ENCODE peak calls at places on chromosomes 11 and 22, in nine cellular contexts. One of them, this sample, is unnamed.

GRCh38 chr11:17593466-17594245 is 46.6 kb downstream of the OTOG start:
- DNase-seq in AG04449: no peak
- DNase-seq in transverse colon: no peak
- DNase-seq in tibial artery: peak; percentile 7
- DNase-seq in AG09309: no peak
- DNase-seq in AG09319: no peak
- DNase-seq in nephron progenitor cell: no peak
- DNase-seq in activated B cell treated with CpG ODN at 0.5 μM for 24 hours: no peak
- DNase-seq in spleen: no peak
- DNase-seq in this sample: no peak

GRCh38 chr22:36397767-36398093 is 10.0 kb upstream of the MYH9 start:
- DNase-seq in AG04449: no peak
- DNase-seq in transverse colon: no peak
- DNase-seq in tibial artery: no peak
- DNase-seq in AG09309: no peak
- DNase-seq in AG09319: no peak
- DNase-seq in nephron progenitor cell: no peak
- DNase-seq in activated B cell treated with CpG ODN at 0.5 μM for 24 hours: no peak
- DNase-seq in spleen: no peak
- DNase-seq in this sample: no peak

GRCh38 chr11:123799438-123799837 is 6.7 kb downstream of the OR6M1 start:
- DNase-seq in AG04449: no peak
- DNase-seq in transverse colon: no peak
- DNase-seq in tibial artery: no peak
- DNase-seq in AG09309: no peak
- DNase-seq in AG09319: no peak
- DNase-seq in nephron progenitor cell: no peak
- DNase-seq in activated B cell treated with CpG ODN at 0.5 μM for 24 hours: no peak
- DNase-seq in spleen: no peak
- DNase-seq in this sample: no peak

GRCh38 chr22:22663861-22664800 is 19.7 kb downstream of the GGTLC2 start:
- DNase-seq in AG04449: no peak
- DNase-seq in transverse colon: no peak
- DNase-seq in tibial artery: no peak
- DNase-seq in AG09309: no peak
- DNase-seq in AG09319: no peak
- DNase-seq in nephron progenitor cell: no peak
- DNase-seq in activated B cell treated with CpG ODN at 0.5 μM for 24 hours: no peak
- DNase-seq in spleen: no peak
- DNase-seq in this sample: no peak

GRCh38 chr11:60970890-60971289 is 590 bp upstream of the CD6 start:
- DNase-seq in AG04449: no peak
- DNase-seq in transverse colon: no peak
- DNase-seq in tibial artery: no peak
- DNase-seq in AG09309: no peak
- DNase-seq in AG09319: no peak
- DNase-seq in nephron progenitor cell: no peak
- DNase-seq in activated B cell treated with CpG ODN at 0.5 μM for 24 hours: no peak
- DNase-seq in spleen: no peak
- DNase-seq in this sample: no peak

GRCh38 chr22:42887523-42888507 is 30.7 kb upstream of the ARFGAP3 start:
- DNase-seq in AG04449: no peak
- DNase-seq in transverse colon: peak; percentile 87
- DNase-seq in tibial artery: no peak
- DNase-seq in AG09309: no peak
- DNase-seq in AG09319: no peak
- DNase-seq in nephron progenitor cell: no peak
- DNase-seq in activated B cell treated with CpG ODN at 0.5 μM for 24 hours: no peak
- DNase-seq in spleen: no peak
- DNase-seq in this sample: no peak

GRCh38 chr11:27913650-27914049 is 194.3 kb downstream of the KIF18A start:
- DNase-seq in AG04449: no peak
- DNase-seq in transverse colon: no peak
- DNase-seq in tibial artery: no peak
- DNase-seq in AG09309: no peak
- DNase-seq in AG09319: no peak
- DNase-seq in nephron progenitor cell: no peak
- DNase-seq in activated B cell treated with CpG ODN at 0.5 μM for 24 hours: no peak
- DNase-seq in spleen: no peak
- DNase-seq in this sample: no peak

GRCh38 chr11:71222318-71223080 is 29.9 kb downstream of the SHANK2 start:
- DNase-seq in AG04449: no peak
- DNase-seq in transverse colon: peak; percentile 29
- DNase-seq in tibial artery: peak; percentile 15
- DNase-seq in AG09309: no peak
- DNase-seq in AG09319: no peak
- DNase-seq in nephron progenitor cell: no peak
- DNase-seq in activated B cell treated with CpG ODN at 0.5 μM for 24 hours: no peak
- DNase-seq in spleen: peak; percentile 44
- DNase-seq in this sample: no peak

GRCh38 chr11:122478986-122479385 is 176.5 kb upstream of the UBASH3B start:
- DNase-seq in AG04449: no peak
- DNase-seq in transverse colon: no peak
- DNase-seq in tibial artery: no peak
- DNase-seq in AG09309: no peak
- DNase-seq in AG09319: peak; percentile 43
- DNase-seq in nephron progenitor cell: no peak
- DNase-seq in activated B cell treated with CpG ODN at 0.5 μM for 24 hours: no peak
- DNase-seq in spleen: no peak
- DNase-seq in this sample: no peak

GRCh38 chr22:37206841-37207821 is 5.1 kb downstream of the SSTR3 start:
- DNase-seq in AG04449: no peak
- DNase-seq in transverse colon: no peak
- DNase-seq in tibial artery: peak; percentile 15
- DNase-seq in AG09309: no peak
- DNase-seq in AG09319: no peak
- DNase-seq in nephron progenitor cell: no peak
- DNase-seq in activated B cell treated with CpG ODN at 0.5 μM for 24 hours: peak; percentile 11
- DNase-seq in spleen: peak; percentile 71
- DNase-seq in this sample: no peak

GRCh38 chr22:50403701-50404101 is 60.6 kb downstream of the PPP6R2 start:
- DNase-seq in AG04449: no peak
- DNase-seq in transverse colon: peak; percentile 56
- DNase-seq in tibial artery: peak; percentile 71
- DNase-seq in AG09309: no peak
- DNase-seq in AG09319: no peak
- DNase-seq in nephron progenitor cell: no peak
- DNase-seq in activated B cell treated with CpG ODN at 0.5 μM for 24 hours: no peak
- DNase-seq in spleen: peak; percentile 83
- DNase-seq in this sample: no peak

GRCh38 chr22:49147171-49147570 is 680.5 kb downstream of the BRD1 start:
- DNase-seq in AG04449: no peak
- DNase-seq in transverse colon: no peak
- DNase-seq in tibial artery: no peak
- DNase-seq in AG09309: no peak
- DNase-seq in AG09319: no peak
- DNase-seq in nephron progenitor cell: no peak
- DNase-seq in activated B cell treated with CpG ODN at 0.5 μM for 24 hours: no peak
- DNase-seq in spleen: no peak
- DNase-seq in this sample: no peak

GRCh38 chr11:23278121-23278520 is 417.8 kb upstream of the CCDC179 start:
- DNase-seq in AG04449: peak; percentile 24
- DNase-seq in transverse colon: no peak
- DNase-seq in tibial artery: no peak
- DNase-seq in AG09309: peak; percentile 2
- DNase-seq in AG09319: no peak
- DNase-seq in nephron progenitor cell: no peak
- DNase-seq in activated B cell treated with CpG ODN at 0.5 μM for 24 hours: no peak
- DNase-seq in spleen: no peak
- DNase-seq in this sample: no peak

GRCh38 chr11:96196074-96196787 is 146.8 kb downstream of the MAML2 start:
- DNase-seq in AG04449: no peak
- DNase-seq in transverse colon: no peak
- DNase-seq in tibial artery: no peak
- DNase-seq in AG09309: no peak
- DNase-seq in AG09319: no peak
- DNase-seq in nephron progenitor cell: no peak
- DNase-seq in activated B cell treated with CpG ODN at 0.5 μM for 24 hours: no peak
- DNase-seq in spleen: no peak
- DNase-seq in this sample: no peak

GRCh38 chr11:115159122-115159665 is 345.0 kb downstream of the CADM1 start:
- DNase-seq in AG04449: no peak
- DNase-seq in transverse colon: no peak
- DNase-seq in tibial artery: no peak
- DNase-seq in AG09309: no peak
- DNase-seq in AG09319: no peak
- DNase-seq in nephron progenitor cell: no peak
- DNase-seq in activated B cell treated with CpG ODN at 0.5 μM for 24 hours: no peak
- DNase-seq in spleen: no peak
- DNase-seq in this sample: no peak

GRCh38 chr11:117186431-117186761 is 7.9 kb downstream of the SIDT2 start:
- DNase-seq in AG04449: no peak
- DNase-seq in transverse colon: no peak
- DNase-seq in tibial artery: no peak
- DNase-seq in AG09309: no peak
- DNase-seq in AG09319: no peak
- DNase-seq in nephron progenitor cell: no peak
- DNase-seq in activated B cell treated with CpG ODN at 0.5 μM for 24 hours: no peak
- DNase-seq in spleen: peak; percentile 71
- DNase-seq in this sample: no peak

GRCh38 chr11:95419915-95420314 is 188.9 kb upstream of the SESN3 start:
- DNase-seq in AG04449: peak; percentile 44
- DNase-seq in transverse colon: no peak
- DNase-seq in tibial artery: no peak
- DNase-seq in AG09309: peak; percentile 11
- DNase-seq in AG09319: peak; percentile 31
- DNase-seq in nephron progenitor cell: no peak
- DNase-seq in activated B cell treated with CpG ODN at 0.5 μM for 24 hours: no peak
- DNase-seq in spleen: no peak
- DNase-seq in this sample: no peak

GRCh38 chr11:92070026-92070889 is 154.4 kb upstream of the FAT3 start:
- DNase-seq in AG04449: no peak
- DNase-seq in transverse colon: no peak
- DNase-seq in tibial artery: no peak
- DNase-seq in AG09309: no peak
- DNase-seq in AG09319: no peak
- DNase-seq in nephron progenitor cell: no peak
- DNase-seq in activated B cell treated with CpG ODN at 0.5 μM for 24 hours: no peak
- DNase-seq in spleen: no peak
- DNase-seq in this sample: no peak

GRCh38 chr22:46504586-46504985 is 32.8 kb downstream of the CELSR1 start:
- DNase-seq in AG04449: no peak
- DNase-seq in transverse colon: no peak
- DNase-seq in tibial artery: no peak
- DNase-seq in AG09309: no peak
- DNase-seq in AG09319: no peak
- DNase-seq in nephron progenitor cell: no peak
- DNase-seq in activated B cell treated with CpG ODN at 0.5 μM for 24 hours: no peak
- DNase-seq in spleen: no peak
- DNase-seq in this sample: no peak
- TF ChIP-seq CTCF in AG04449: no peak
- TF ChIP-seq CTCF in transverse colon: no peak
- TF ChIP-seq CTCF in tibial artery: no peak
- TF ChIP-seq CTCF in AG09309: no peak
- TF ChIP-seq CTCF in AG09319: no peak
- TF ChIP-seq CTCF in nephron progenitor cell: no peak
- TF ChIP-seq CTCF in activated B cell treated with CpG ODN at 0.5 μM for 24 hours: no peak
- TF ChIP-seq CTCF in spleen: no peak
- TF ChIP-seq CTCF in this sample: no peak

GRCh38 chr22:40325315-40325714 is 21.0 kb upstream of the ADSL start:
- DNase-seq in AG04449: no peak
- DNase-seq in transverse colon: no peak
- DNase-seq in tibial artery: no peak
- DNase-seq in AG09309: no peak
- DNase-seq in AG09319: no peak
- DNase-seq in nephron progenitor cell: no peak
- DNase-seq in activated B cell treated with CpG ODN at 0.5 μM for 24 hours: no peak
- DNase-seq in spleen: no peak
- DNase-seq in this sample: no peak
- TF ChIP-seq CTCF in AG04449: no peak
- TF ChIP-seq CTCF in transverse colon: no peak
- TF ChIP-seq CTCF in tibial artery: no peak
- TF ChIP-seq CTCF in AG09309: no peak
- TF ChIP-seq CTCF in AG09319: no peak
- TF ChIP-seq CTCF in nephron progenitor cell: no peak
- TF ChIP-seq CTCF in activated B cell treated with CpG ODN at 0.5 μM for 24 hours: no peak
- TF ChIP-seq CTCF in spleen: no peak
- TF ChIP-seq CTCF in this sample: no peak

DNA sequence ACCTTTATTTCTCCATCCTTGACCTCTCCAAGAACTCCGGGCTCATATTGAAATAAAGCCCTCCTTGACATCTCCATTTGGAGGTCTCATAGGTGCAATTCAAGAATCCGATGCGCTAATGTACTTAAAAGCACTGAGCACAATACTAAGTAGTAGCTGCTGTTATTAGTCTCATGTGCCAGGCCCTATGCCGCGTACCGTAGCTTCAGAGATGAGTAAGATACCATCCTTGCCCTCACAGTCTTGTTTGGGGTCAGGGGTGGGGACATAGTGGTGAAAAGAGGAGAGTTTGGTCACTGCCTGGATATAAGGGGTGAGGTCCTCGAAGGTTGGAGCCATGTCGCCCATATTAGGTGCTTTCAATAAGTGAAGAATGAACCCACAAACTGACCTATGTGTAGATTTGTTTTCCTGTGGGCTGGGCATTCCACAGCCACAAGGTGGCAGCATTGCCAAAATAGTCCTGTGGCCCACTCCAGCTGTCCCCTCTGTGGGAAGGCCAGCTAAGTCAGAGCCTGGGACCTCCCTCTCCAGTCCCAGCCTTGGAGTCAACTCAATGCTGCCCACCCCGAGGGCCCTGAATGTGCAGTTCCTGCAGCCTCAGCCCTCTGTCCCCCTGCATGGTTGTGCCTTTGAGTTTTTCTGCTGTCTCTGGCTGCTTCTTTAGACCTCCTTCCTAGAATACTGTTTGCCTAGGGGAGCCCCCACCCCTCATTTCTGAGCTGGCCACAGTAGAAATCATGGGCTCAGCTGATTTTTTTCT is 6.5 kb downstream of the DCPS start:
- DNase-seq in AG04449: no peak
- DNase-seq in transverse colon: peak; percentile 79
- DNase-seq in tibial artery: peak; percentile 75
- DNase-seq in AG09309: no peak
- DNase-seq in AG09319: no peak
- DNase-seq in nephron progenitor cell: peak; percentile 83
- DNase-seq in activated B cell treated with CpG ODN at 0.5 μM for 24 hours: peak; percentile 35
- DNase-seq in spleen: peak; percentile 90
- DNase-seq in this sample: no peak
- TF ChIP-seq CTCF in AG04449: peak; percentile 78
- TF ChIP-seq CTCF in transverse colon: peak; percentile 86
- TF ChIP-seq CTCF in tibial artery: peak; percentile 81
- TF ChIP-seq CTCF in AG09309: peak; percentile 89
- TF ChIP-seq CTCF in AG09319: peak; percentile 90
- TF ChIP-seq CTCF in nephron progenitor cell: peak; percentile 88
- TF ChIP-seq CTCF in activated B cell treated with CpG ODN at 0.5 μM for 24 hours: peak; percentile 30
- TF ChIP-seq CTCF in spleen: peak; percentile 89
- TF ChIP-seq CTCF in this sample: peak; percentile 94

DNA sequence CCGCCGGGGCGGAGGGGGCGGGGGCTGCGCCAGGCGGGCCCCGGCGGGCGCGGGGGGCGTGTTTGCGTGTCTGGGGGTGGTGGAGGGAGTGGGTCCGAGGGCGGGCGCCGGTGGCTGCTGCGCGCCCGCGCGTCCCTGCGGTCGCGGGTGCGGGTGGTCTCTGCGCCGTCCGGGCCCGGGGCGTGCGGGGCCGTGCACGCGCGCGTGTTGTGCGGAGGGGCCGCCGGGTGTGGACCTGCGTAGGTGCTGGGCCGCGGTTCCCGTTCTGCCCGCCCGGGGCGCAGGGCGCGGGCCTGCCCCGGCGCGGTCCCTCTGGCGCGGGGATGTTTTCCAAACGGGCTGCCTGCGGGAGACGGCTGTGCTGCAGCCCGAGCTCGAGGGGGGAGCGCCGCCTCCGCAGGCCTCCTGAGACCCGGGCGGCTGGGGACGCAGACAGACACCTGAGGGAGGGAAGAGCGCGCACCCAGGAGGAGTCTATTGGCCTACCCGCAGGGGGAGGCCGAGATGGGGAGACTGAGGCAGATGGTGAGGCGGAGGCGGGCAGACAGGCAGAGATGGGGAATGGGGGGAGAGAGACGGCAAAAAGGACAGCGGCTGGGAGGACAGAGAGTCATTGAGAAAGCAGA is 442 bp downstream of the PELI3 start:
- DNase-seq in AG04449: no peak
- DNase-seq in transverse colon: peak; percentile 45
- DNase-seq in tibial artery: no peak
- DNase-seq in AG09309: no peak
- DNase-seq in AG09319: no peak
- DNase-seq in nephron progenitor cell: no peak
- DNase-seq in activated B cell treated with CpG ODN at 0.5 μM for 24 hours: no peak
- DNase-seq in spleen: no peak
- DNase-seq in this sample: no peak
- TF ChIP-seq CTCF in AG04449: peak; percentile 34
- TF ChIP-seq CTCF in transverse colon: peak; percentile 58
- TF ChIP-seq CTCF in tibial artery: peak; percentile 57
- TF ChIP-seq CTCF in AG09309: peak; percentile 21
- TF ChIP-seq CTCF in AG09319: peak; percentile 5
- TF ChIP-seq CTCF in nephron progenitor cell: peak; percentile 16
- TF ChIP-seq CTCF in activated B cell treated with CpG ODN at 0.5 μM for 24 hours: no peak
- TF ChIP-seq CTCF in spleen: peak; percentile 27
- TF ChIP-seq CTCF in this sample: no peak